ENCODE peak calls at places on chromosomes 4 and X, in four cellular contexts. K is breast epithelium, Z is ovary, P is cardiac muscle cell. J is an unnamed sample.

GRCh38 chr4:126583509-126583908 is 1049.2 kb upstream of the INTU start:
- DNase-seq in Z (no peak), K (no peak), P (peak; percentile 20), J (no peak)

GRCh38 chr4:184039963-184040383 is 134.9 kb downstream of the STOX2 start:
- DNase-seq in K (no peak), P (peak; percentile 8), Z (peak; percentile 50), J (no peak)

GRCh38 chr4:86592553-86593249 is 1.4 kb upstream of the PTPN13 start:
- DNase-seq in P (no peak), Z (no peak), K (no peak), J (peak; percentile 30)

GRCh38 chr4:16785800-16786527 is 112.5 kb downstream of the LDB2 start:
- DNase-seq in P (peak; percentile 18), Z (no peak), K (no peak), J (no peak)

GRCh38 chr4:168336837-168337549 is 18.4 kb upstream of the DDX60 start:
- DNase-seq in Z (no peak), K (no peak), P (no peak), J (peak; percentile 25)

GRCh38 chrX:125940985-125941384 is 225.1 kb downstream of the DCAF12L2 start:
- DNase-seq in K (no peak), P (no peak), Z (no peak), J (no peak)

GRCh38 chr4:174437324-174437723 is 85.0 kb downstream of the HPGD start:
- DNase-seq in K (no peak), P (no peak), Z (no peak), J (peak; percentile 41)

GRCh38 chr4:119656986-119657635 is 28.5 kb upstream of the PDE5A start:
- DNase-seq in P (peak; percentile 15), K (no peak), Z (no peak), J (peak; percentile 18)

GRCh38 chr4:79852305-79852730 is 220.7 kb downstream of the ANTXR2 start:
- DNase-seq in K (no peak), P (no peak), Z (no peak), J (no peak)

GRCh38 chr4:173794662-173795061 is 264.6 kb upstream of the HAND2 start:
- DNase-seq in K (no peak), P (no peak), Z (no peak), J (no peak)

GRCh38 chr4:24067781-24068193 is 177.9 kb upstream of the PPARGC1A start:
- DNase-seq in Z (no peak), P (peak; percentile 67), K (peak; percentile 33), J (peak; percentile 25)

GRCh38 chrX:17547658-17548057 is 172.7 kb downstream of the NHS start:
- DNase-seq in K (no peak), Z (peak; percentile 63), P (peak; percentile 60), J (peak; percentile 79)

GRCh38 chr4:184293552-184293951 is 75.9 kb upstream of the ENPP6 start:
- DNase-seq in P (no peak), K (peak; percentile 54), Z (no peak), J (no peak)

GRCh38 chrX:69063486-69063885 is 101.8 kb downstream of the PJA1 start:
- DNase-seq in P (no peak), K (peak; percentile 10), Z (no peak), J (no peak)

GRCh38 chr4:80608285-80608980 is 272.9 kb downstream of the CFAP299 start:
- DNase-seq in Z (no peak), P (no peak), K (no peak), J (no peak)

GRCh38 chrX:46072776-46073175 is 472.4 kb downstream of the ZNF674 start:
- DNase-seq in K (no peak), P (no peak), Z (no peak), J (no peak)

GRCh38 chr4:20840648-20841190 is 140.5 kb downstream of the PACRGL start:
- DNase-seq in Z (no peak), P (no peak), K (no peak), J (no peak)

GRCh38 chr4:1010522-1011021 is 854 bp upstream of the FGFRL1 start:
- DNase-seq in P (no peak), Z (peak; percentile 74), K (peak; percentile 73), J (peak; percentile 65)

GRCh38 chr4:32135642-32136041 is 1415.5 kb downstream of the PCDH7 start:
- DNase-seq in Z (no peak), P (no peak), K (no peak), J (peak; percentile 55)

GRCh38 chr4:73895201-73896177 is 26.3 kb downstream of the CXCL1 start:
- DNase-seq in K (no peak), P (no peak), Z (no peak), J (no peak)

GRCh38 chrX:68304602-68305001 is 128.7 kb downstream of the OPHN1 start:
- DNase-seq in P (no peak), K (no peak), Z (no peak), J (no peak)

GRCh38 chr4:7141151-7141550 is 51.2 kb upstream of the SORCS2 start:
- DNase-seq in P (no peak), K (no peak), Z (no peak), J (no peak)

GRCh38 chr4:23105759-23106370 is 413.1 kb downstream of the GBA3 start:
- DNase-seq in P (no peak), Z (no peak), K (no peak), J (no peak)

GRCh38 chr4:156771171-156771837 is 200.3 kb downstream of the PDGFC start:
- DNase-seq in K (peak; percentile 75), P (no peak), Z (no peak), J (peak; percentile 67)

GRCh38 chr4:80037864-80038263 is 35.2 kb downstream of the ANTXR2 start:
- DNase-seq in P (no peak), K (no peak), Z (no peak), J (no peak)

GRCh38 chr4:25223770-25224375 is 10.0 kb upstream of the PI4K2B start:
- DNase-seq in K (no peak), P (no peak), Z (no peak), J (no peak)

GRCh38 chr4:59655996-59656395 is 1544.1 kb upstream of the ADGRL3 start:
- DNase-seq in Z (no peak), P (no peak), K (no peak), J (no peak)

GRCh38 chrX:129523076-129524055 is at the start of gene SMARCA1:
- DNase-seq in K (no peak), Z (peak; percentile 78), P (peak; percentile 66), J (peak; percentile 28)

GRCh38 chr4:128757712-128758111 is 51.8 kb upstream of the JADE1 start:
- DNase-seq in P (peak; percentile 65), Z (no peak), K (no peak), J (no peak)

GRCh38 chrX:50697691-50698090 is 116.3 kb downstream of the SHROOM4 start:
- DNase-seq in Z (no peak), K (no peak), P (peak; percentile 46), J (peak; percentile 54)

GRCh38 chr4:56434599-56435000 is 815 bp downstream of the PPAT start:
- DNase-seq in P (peak; percentile 82), Z (no peak), K (peak; percentile 27), J (peak; percentile 55)

GRCh38 chr4:165461176-165461835 is 82.5 kb downstream of the CPE start:
- DNase-seq in P (no peak), Z (peak; percentile 39), K (peak; percentile 77), J (no peak)

GRCh38 chr4:123462007-123462406 is 65.4 kb downstream of the SPRY1 start:
- DNase-seq in K (no peak), Z (no peak), P (no peak), J (no peak)

DNA sequence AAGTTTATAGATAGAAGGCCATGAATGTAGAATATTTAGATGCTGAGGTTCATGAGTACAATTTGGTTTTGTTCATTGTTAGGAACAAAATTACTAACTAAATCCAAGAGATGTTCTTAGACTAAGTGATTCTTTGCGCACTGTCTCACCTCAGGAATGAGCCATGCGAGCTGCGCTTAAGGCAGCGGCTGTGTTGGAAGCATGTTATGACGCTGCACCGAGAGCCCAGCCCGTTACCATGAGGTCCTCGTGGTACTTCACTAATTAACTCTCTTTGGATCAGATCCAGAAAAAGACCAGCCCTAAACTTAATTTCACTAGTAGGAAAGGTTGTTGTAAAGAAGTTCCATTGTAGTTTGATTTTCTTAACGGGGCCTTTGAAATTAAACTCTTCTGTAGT is 166.3 kb downstream of the RAPGEF2 start:
- DNase-seq in Z (no peak), P (no peak), K (no peak), J (no peak)
- H3K27ac ChIP-seq in Z (no peak overlapping the region), P (no peak overlapping the region), K (no peak overlapping the region), J (no peak overlapping the region)

DNA sequence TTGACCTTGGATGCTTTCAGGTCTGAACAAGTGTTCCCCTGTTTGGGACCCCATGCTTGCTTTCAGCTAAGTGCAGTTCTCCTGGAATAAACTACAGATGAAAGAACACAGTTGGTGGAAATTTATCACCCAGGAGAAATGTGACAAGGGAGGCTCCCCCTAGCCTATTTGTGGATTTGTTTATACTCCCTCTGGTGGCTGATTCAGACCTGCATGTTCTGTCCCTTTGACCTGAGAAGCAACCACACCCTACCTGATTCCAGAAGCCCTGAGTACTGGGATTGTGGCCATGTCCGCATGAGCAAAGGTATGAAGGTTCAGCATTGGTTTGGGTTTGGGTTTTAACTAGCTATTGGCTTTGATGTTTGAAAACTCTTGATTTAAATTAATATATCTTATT is 440.9 kb downstream of the MID1IP1 start:
- DNase-seq in Z (no peak), K (no peak), P (peak; percentile 62), J (peak; percentile 32)
- TF ChIP-seq CTCF in Z (no peak), K (no peak), P (peak; percentile 28), J (peak; percentile 29)

GRCh38 chrX:144388738-144389137 is 504.9 kb downstream of the UBE2NL start:
- DNase-seq in Z (no peak), P (peak; percentile 61), K (no peak), J (no peak)
- H3K27ac ChIP-seq in Z (no peak overlapping the region), P (peak overlapping the region; percentile 19), K (no peak overlapping the region), J (no peak overlapping the region)

GRCh38 chrX:74291964-74292891 is 11.8 kb upstream of the ZCCHC13 start:
- DNase-seq in P (peak; percentile 89), Z (peak; percentile 87), K (peak; percentile 89), J (peak; percentile 93)
- TF ChIP-seq CTCF in P (peak; percentile 29), Z (no peak), K (no peak), J (peak; percentile 24)

DNA sequence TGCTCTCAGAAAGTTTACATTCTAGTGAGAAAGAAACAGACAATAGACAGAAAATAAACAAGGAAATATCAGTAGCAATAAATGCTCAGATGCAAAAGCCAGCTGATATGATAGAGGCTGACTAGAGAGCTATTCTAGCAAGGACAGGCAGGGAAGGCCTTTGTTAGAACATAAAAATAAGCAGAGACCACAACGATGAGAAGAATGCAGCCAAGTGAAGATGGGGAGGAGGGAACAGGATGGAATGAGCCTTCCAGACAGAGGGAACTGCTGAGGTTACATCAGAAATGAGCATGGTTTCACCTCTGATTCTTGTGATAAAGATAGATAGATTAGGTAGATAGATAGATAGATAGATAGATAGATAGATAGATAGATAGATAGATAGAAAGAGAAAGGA is 7.6 kb upstream of the SOWAHB start:
- DNase-seq in P (no peak), K (no peak), Z (no peak), J (no peak)
- H3K27ac ChIP-seq in P (no peak overlapping the region), K (no peak overlapping the region), Z (no peak overlapping the region), J (no peak overlapping the region)

DNA sequence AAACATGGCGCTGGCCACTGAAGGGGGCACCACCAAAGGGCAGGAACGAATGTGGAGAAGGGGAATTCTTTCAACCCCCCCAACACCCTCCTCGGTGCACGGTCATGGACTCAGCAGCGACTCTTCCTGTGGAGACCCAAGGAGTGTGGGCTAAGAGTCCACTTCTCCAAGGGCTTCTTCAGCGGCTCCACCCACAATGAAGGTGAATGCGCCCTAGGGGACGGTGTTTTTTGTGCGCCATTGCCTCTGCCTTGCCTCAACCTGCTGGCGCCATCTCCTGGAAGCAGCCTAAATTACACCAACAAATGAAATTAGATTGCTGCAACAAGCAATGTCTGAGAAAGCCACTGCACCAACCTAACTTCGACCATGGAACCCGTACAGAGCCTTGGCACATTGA is 169.2 kb upstream of the MAGEB18 start:
- DNase-seq in P (peak; percentile 34), Z (no peak), K (no peak), J (no peak)
- TF ChIP-seq CTCF in P (peak; percentile 66), Z (no peak), K (no peak), J (no peak)